ENCODE peak calls at places on chromosomes 6 and 20, in nine cellular contexts. F is fibroblast of lung, G is body of pancreas, E is NCI-H526 treated with DMSO at 0.1 percent for 48 hours, N is T follicular helper cell, O is Ammon's horn, D is left ventricle myocardium inferior, A is IMR-90, Y is prostate gland. C is an unnamed sample.

GRCh38 chr6:54595844-54596243 is 250.7 kb upstream of the FAM83B start:
- DNase-seq in N (no peak), Y (no peak), A (peak), D (no peak), E (no peak), O (no peak), F (peak), G (no peak), C (no peak)

GRCh38 chr20:52592567-52592966 is 379.6 kb upstream of the TSHZ2 start:
- DNase-seq in G (no peak), N (no peak), D (no peak), O (no peak), F (no peak), A (no peak), E (no peak), Y (no peak), C (no peak)

GRCh38 chr20:47319517-47320252 is 36.8 kb downstream of the ZMYND8 start:
- DNase-seq in G (peak), D (peak), F (peak), N (no peak), Y (peak), O (peak), A (peak), E (peak), C (no peak)

GRCh38 chr6:29887330-29887818 is 55.0 kb upstream of the HLA-A start:
- DNase-seq in O (peak), E (no peak), F (peak), D (peak), Y (peak), N (peak), G (peak), A (peak), C (no peak)

GRCh38 chr6:139736507-139736906 is 362.1 kb upstream of the CITED2 start:
- DNase-seq in N (no peak), Y (no peak), E (no peak), A (no peak), F (no peak), O (no peak), D (no peak), G (no peak), C (no peak)

GRCh38 chr6:114649298-114649697 is 306.5 kb upstream of the HS3ST5 start:
- DNase-seq in F (no peak), N (no peak), Y (no peak), D (no peak), G (no peak), O (no peak), A (no peak), E (no peak), C (no peak)

GRCh38 chr6:142605922-142606321 is 304.1 kb downstream of the ADGRG6 start:
- DNase-seq in O (no peak), A (peak), E (no peak), F (peak), G (no peak), N (no peak), D (no peak), Y (no peak), C (no peak)

GRCh38 chr6:154920502-154921200 is 74.5 kb upstream of the TIAM2 start:
- DNase-seq in O (no peak), Y (no peak), G (no peak), E (no peak), A (no peak), N (no peak), D (no peak), F (no peak), C (no peak)

GRCh38 chr6:99514089-99514488 is 1.1 kb downstream of the USP45 start:
- DNase-seq in O (no peak), Y (no peak), F (peak), D (no peak), G (no peak), E (peak), N (no peak), A (peak), C (no peak)

GRCh38 chr20:17680128-17680835 is 1.8 kb downstream of the RRBP1 start:
- DNase-seq in A (peak), Y (no peak), E (no peak), G (peak), N (no peak), D (peak), O (peak), F (peak), C (peak)